ENCODE peak calls at places on chromosomes 12 and 14, in four cellular contexts. Q is pancreas; O is naive thymus-derived CD4-positive, alpha-beta T cell; S is breast epithelium. N is an unnamed sample. For H3K4me1 and H3K27me3, the result is how much of the 10 kb centered on the place peaks cover.

GRCh38 chr14:72755766-72756165 is 138.1 kb downstream of the DPF3 start:
- DNase-seq in O (no peak), S (no peak), Q (no peak), N (no peak)

GRCh38 chr12:116628450-116628793 is 69.2 kb downstream of the MAP1LC3B2 start:
- DNase-seq in Q (no peak), O (no peak), S (no peak), N (no peak)

GRCh38 chr14:72961579-72962335 is 35.5 kb downstream of the DCAF4 start:
- DNase-seq in O (no peak), Q (no peak), S (no peak), N (no peak)

GRCh38 chr14:23910081-23910875 is 43.3 kb upstream of the DHRS4 start:
- DNase-seq in O (no peak), Q (peak), S (no peak), N (peak)

GRCh38 chr14:31465113-31465512 is 7.8 kb upstream of the DTD2 start:
- DNase-seq in O (no peak), S (no peak), Q (no peak), N (no peak)

GRCh38 chr12:57215668-57216013 is 953 bp upstream of the NXPH4 start:
- DNase-seq in Q (no peak), O (no peak), S (no peak), N (no peak)

GRCh38 chr14:49982082-49982481 is 89.2 kb downstream of the ARF6 start:
- DNase-seq in Q (no peak), S (no peak), O (no peak), N (no peak)

GRCh38 chr14:61659582-61659981 is 35.7 kb upstream of the HIF1A start:
- DNase-seq in Q (no peak), S (no peak), O (no peak), N (no peak)

GRCh38 chr14:104367811-104368750 is 211.5 kb upstream of the C14orf180 start:
- DNase-seq in S (no peak), Q (peak), O (no peak), N (no peak)

GRCh38 chr14:92607251-92607650 is 93.7 kb downstream of the RIN3 start:
- DNase-seq in O (no peak), Q (no peak), S (no peak), N (no peak)

GRCh38 chr14:97299661-97300060 is 502.5 kb downstream of the VRK1 start:
- DNase-seq in S (no peak), O (no peak), Q (no peak), N (no peak)

GRCh38 chr14:65035049-65035448 is 48.4 kb downstream of the FNTB start:
- DNase-seq in S (no peak), O (no peak), Q (peak), N (peak)

GRCh38 chr14:103224996-103225874 is 102.0 kb downstream of the TNFAIP2 start:
- DNase-seq in O (no peak), Q (no peak), S (no peak), N (no peak)

GRCh38 chr14:75440733-75441474 is 13.1 kb downstream of the JDP2 start:
- DNase-seq in O (no peak), S (no peak), Q (peak), N (peak)

GRCh38 chr14:37591941-37592287 is 3.1 kb downstream of the FOXA1 start:
- DNase-seq in O (no peak), Q (peak), S (no peak), N (no peak)

GRCh38 chr12:75236206-75236605 is 26.6 kb upstream of the KCNC2 start:
- DNase-seq in O (no peak), S (no peak), Q (no peak), N (no peak)

GRCh38 chr12:42213954-42214426 is 24.1 kb downstream of the YAF2 start:
- DNase-seq in Q (peak), O (no peak), S (no peak), N (peak)

GRCh38 chr14:32201196-32201815 is 539 bp upstream of the RNU6-7 start:
- DNase-seq in Q (peak), S (peak), O (peak), N (peak)

GRCh38 chr14:95097385-95097784 is 59.9 kb downstream of the DICER1 start:
- DNase-seq in S (no peak), Q (no peak), O (no peak), N (no peak)

GRCh38 chr12:80216890-80217559 is 117.7 kb downstream of the OTOGL start:
- DNase-seq in Q (no peak), O (no peak), S (no peak), N (no peak)

GRCh38 chr12:130134563-130134915 is 27.7 kb upstream of the FZD10 start:
- DNase-seq in Q (no peak), S (no peak), O (no peak), N (no peak)

DNA sequence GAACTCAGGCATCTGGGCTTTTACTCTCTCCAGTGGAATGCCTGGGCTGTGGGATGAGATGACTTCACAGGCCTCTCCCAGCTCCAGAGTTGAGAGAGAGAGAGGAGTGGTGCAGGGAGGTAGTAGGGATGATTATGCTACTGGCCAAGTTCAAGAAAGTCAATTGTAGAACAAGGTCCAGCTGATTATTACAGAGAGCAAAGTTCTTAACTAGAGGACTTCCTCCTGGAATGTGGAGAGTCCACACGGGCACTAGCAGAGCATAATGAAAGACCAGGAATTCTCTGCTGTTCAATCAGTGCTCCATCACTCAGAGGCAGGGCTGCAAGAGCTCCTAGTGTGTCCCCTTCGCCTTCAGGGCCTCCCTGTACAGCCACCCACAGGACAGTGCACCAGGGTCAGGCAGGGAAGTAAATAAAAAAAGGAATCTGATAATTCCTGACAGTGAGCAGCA is 651 bp upstream of the EMP1 start:
- DNase-seq in Q (no peak), O (no peak), S (no peak), N (no peak)
- H3K27ac ChIP-seq in Q (no peak), O (no peak), S (peak), N (peak)

GRCh38 chr12:6231359-6232268 is 31.4 kb downstream of the CD9 start:
- DNase-seq in S (no peak), Q (no peak), O (no peak), N (no peak)

GRCh38 chr12:6229823-6230222 is 29.6 kb downstream of the CD9 start:
- DNase-seq in O (no peak), S (no peak), Q (no peak), N (peak)

GRCh38 chr12:6228535-6229223 is 28.5 kb downstream of the CD9 start:
- DNase-seq in S (no peak), O (no peak), Q (no peak), N (no peak)

GRCh38 chr12:6229224-6229748 is 29.1 kb downstream of the CD9 start:
- DNase-seq in O (no peak), S (no peak), Q (no peak), N (no peak)

GRCh38 chr12:6230321-6231110 is 30.3 kb downstream of the CD9 start:
- DNase-seq in S (peak), O (peak), Q (peak), N (peak)
- H3K4me1 ChIP-seq in S (half or more), O (under half), Q (under half), N (half or more)

GRCh38 chr12:6775775-6776174 is 3.5 kb downstream of the LAG3 start:
- DNase-seq in Q (no peak), O (no peak), S (no peak), N (no peak)

GRCh38 chr12:6778571-6779550 is 6.5 kb downstream of the LAG3 start:
- DNase-seq in Q (peak), S (peak), O (peak), N (peak)

GRCh38 chr12:6778212-6778570 is 5.9 kb downstream of the LAG3 start:
- DNase-seq in S (no peak), Q (no peak), O (no peak), N (peak)

GRCh38 chr12:6775185-6775770 is 3.0 kb downstream of the LAG3 start:
- DNase-seq in O (no peak), Q (no peak), S (no peak), N (no peak)

DNA sequence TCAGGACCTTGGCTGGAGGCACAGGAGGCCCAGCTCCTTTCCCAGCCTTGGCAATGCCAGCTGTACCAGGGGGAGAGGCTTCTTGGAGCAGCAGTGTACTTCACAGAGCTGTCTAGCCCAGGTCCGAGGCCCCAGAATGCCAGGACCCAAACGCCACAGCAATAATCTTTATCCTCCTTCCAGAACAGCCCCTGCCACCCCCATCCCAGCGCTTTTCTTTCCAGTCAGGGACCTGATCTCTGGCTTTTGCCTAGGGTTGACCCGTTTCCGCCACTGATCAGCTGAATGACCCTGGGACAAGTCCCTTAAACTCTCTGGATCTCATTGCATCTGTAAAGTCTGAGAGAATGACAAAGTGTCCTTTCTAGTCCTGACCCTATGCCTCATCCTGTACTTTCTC is 5.1 kb downstream of the LAG3 start:
- DNase-seq in O (no peak), Q (no peak), S (no peak), N (no peak)
- H3K27me3 ChIP-seq in O (under half), Q (under half), S (under half), N (under half)

GRCh38 chr12:53205747-53206146 is 1.3 kb downstream of the ITGB7 start:
- DNase-seq in O (no peak), S (no peak), Q (no peak), N (no peak)
- H3K27ac ChIP-seq in O (peak), S (peak), Q (no peak), N (no peak)

GRCh38 chr14:99234366-99234765 is 37.6 kb downstream of the BCL11B start:
- DNase-seq in S (no peak), O (no peak), Q (no peak), N (no peak)
- H3K4me1 ChIP-seq in S (under half), O (half or more), Q (under half), N (under half)

DNA sequence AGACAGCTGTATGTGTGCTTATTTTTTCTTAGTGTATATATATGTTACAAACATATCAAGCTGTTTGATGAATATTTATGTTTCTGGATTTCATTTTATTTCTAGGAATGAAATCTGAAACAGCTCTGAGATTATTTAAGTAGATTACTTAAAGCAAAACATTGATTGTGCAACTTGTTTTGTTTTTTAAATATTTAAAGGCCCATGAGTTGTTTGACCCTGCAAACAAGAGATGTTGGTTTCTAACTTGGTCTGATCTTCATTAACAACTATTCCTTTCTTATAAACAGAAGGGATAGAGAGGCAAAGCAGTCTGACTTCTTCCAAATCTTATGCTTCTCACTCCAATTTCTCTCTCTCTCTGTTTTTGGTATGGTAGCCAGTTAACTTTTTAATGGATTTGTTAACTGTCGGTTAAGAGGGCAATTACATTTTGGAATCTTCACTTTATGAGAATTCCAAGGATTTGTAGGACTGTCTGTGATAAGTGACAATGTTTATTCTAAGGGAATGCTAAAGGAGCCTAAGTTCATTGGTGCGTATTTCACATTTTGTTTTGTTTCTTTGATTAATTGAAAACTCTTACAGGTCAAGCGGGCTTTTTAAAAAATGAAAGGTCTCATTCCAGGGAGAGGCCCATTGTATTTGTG is 102.6 kb upstream of the HMGA2 start:
- DNase-seq in S (no peak), Q (no peak), O (no peak), N (no peak)
- H3K27me3 ChIP-seq in S (under half), Q (under half), O (under half), N (under half)

GRCh38 chr12:2959508-2960431 is 573 bp downstream of the TEAD4 start:
- DNase-seq in S (no peak), O (no peak), Q (peak), N (no peak)
- H3K27ac ChIP-seq in S (peak), O (no peak), Q (peak), N (peak)

GRCh38 chr12:62766516-62766915 is 168.4 kb downstream of the PPM1H start:
- DNase-seq in Q (no peak), S (no peak), O (no peak), N (no peak)

GRCh38 chr12:62762645-62763044 is 172.3 kb downstream of the PPM1H start:
- DNase-seq in Q (no peak), S (no peak), O (no peak), N (no peak)

GRCh38 chr12:62763319-62763718 is 171.6 kb downstream of the PPM1H start:
- DNase-seq in S (no peak), O (no peak), Q (no peak), N (no peak)

GRCh38 chr12:62763827-62764226 is 171.1 kb downstream of the PPM1H start:
- DNase-seq in Q (no peak), S (no peak), O (no peak), N (no peak)

DNA sequence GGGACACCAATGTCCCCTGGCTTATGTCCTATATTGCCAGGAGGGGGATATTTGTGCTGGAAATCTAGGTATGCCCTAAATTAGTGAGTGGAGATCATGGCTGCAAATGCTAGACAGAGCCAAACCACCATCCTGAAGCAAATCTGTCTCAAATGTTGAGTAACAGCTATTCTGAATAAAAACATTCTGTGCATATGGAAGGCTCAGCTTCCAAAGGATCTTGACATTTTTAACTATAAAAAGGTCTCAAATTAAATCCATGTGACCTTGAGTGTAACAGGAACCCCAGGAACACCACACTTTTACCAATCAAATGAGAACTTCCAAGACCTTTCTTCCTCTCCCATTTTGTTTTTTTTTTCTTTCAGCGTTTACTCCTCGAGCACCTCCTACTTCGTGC is 170.7 kb downstream of the PPM1H start:
- DNase-seq in S (no peak), O (no peak), Q (no peak), N (no peak)
- H3K4me1 ChIP-seq in S (under half), O (under half), Q (under half), N (under half)

GRCh38 chr12:132166093-132166492 is 21.8 kb downstream of the NOC4L start:
- DNase-seq in Q (no peak), S (no peak), O (no peak), N (no peak)

GRCh38 chr12:132166801-132167591 is 22.7 kb downstream of the NOC4L start:
- DNase-seq in Q (no peak), S (no peak), O (no peak), N (no peak)

GRCh38 chr12:132168311-132169031 is 24.2 kb downstream of the NOC4L start:
- DNase-seq in O (no peak), Q (peak), S (no peak), N (no peak)

GRCh38 chr12:132169376-132169775 is 25.1 kb downstream of the NOC4L start:
- DNase-seq in S (no peak), O (no peak), Q (peak), N (no peak)

DNA sequence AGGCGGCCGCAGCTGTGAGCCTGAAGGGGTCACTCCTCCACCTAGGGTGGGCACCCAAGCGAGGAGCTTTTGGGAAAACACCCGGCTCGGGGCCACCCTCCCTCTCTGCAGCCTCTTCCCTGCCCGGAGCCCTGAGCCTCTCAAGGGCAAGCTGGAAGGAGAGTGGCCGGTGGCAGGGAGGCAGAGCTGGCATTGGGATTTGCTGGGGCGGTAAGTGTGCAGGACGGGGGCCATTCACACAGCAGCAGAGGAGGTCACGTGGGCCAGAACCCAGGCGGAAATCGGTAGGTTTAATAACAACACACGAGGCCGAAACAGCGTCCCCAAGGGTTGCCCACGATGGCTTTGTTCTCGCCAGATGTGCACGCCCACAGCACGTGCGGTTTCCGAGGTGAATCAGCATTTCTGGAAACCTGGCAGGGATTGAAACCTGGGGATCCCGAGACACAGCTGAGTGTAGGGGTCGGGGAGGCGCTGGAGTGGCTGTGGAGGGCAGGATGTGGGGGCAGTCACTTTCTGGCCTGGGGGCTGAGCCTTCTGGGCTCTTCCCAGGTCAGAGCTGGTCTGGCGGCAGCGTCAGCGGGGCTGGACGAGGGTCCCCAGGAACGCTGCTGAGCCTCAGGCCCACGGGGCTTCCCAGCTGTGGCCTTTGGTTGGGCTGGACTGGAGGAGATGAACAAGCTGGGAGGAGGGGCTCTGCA is 23.5 kb downstream of the NOC4L start:
- DNase-seq in O (no peak), Q (no peak), S (no peak), N (no peak)
- H3K27me3 ChIP-seq in O (under half), Q (under half), S (under half), N (under half)

GRCh38 chr12:78802593-78802992 is 62.0 kb upstream of the SYT1 start:
- DNase-seq in O (no peak), Q (no peak), S (no peak), N (no peak)
- H3K27ac ChIP-seq in O (no peak), Q (no peak), S (no peak), N (no peak)

N was measured in adrenal gland.